ENCODE peak calls at places on chromosomes 1 and 21, in nine cellular contexts. O, C, I, N, M, E, H, R and G are unnamed samples.

GRCh38 chr21:33418686-33419085 is 15.5 kb downstream of the IFNGR2 start:
- DNase-seq in O (no peak), C (no peak), I (no peak), N (no peak), M (no peak), E (no peak), H (no peak), R (no peak), G (no peak)

GRCh38 chr21:21177353-21177986 is 179.3 kb downstream of the NCAM2 start:
- DNase-seq in O (no peak), C (no peak), I (no peak), N (no peak), M (no peak), E (no peak), H (no peak), R (no peak), G (no peak)

GRCh38 chr1:174519845-174520244 is 72.1 kb downstream of the GPR52 start:
- DNase-seq in O (no peak), C (no peak), I (peak), N (peak), M (no peak), E (no peak), H (no peak), R (no peak), G (peak)

GRCh38 chr1:15283500-15283899 is 36.5 kb downstream of the FHAD1 start:
- DNase-seq in O (no peak), C (peak), I (peak), N (no peak), M (no peak), E (no peak), H (no peak), R (no peak), G (peak)

GRCh38 chr1:7784492-7785071 is 491 bp downstream of the PER3 start:
- DNase-seq in O (no peak), C (no peak), I (no peak), N (no peak), M (peak), E (no peak), H (no peak), R (peak), G (peak)

GRCh38 chr1:8006037-8006963 is 19.8 kb downstream of the ERRFI1 start:
- DNase-seq in O (peak), C (no peak), I (no peak), N (peak), M (no peak), E (no peak), H (no peak), R (no peak), G (no peak)

GRCh38 chr1:112444269-112444668 is 48.3 kb downstream of the CTTNBP2NL start:
- DNase-seq in O (no peak), C (peak), I (no peak), N (no peak), M (no peak), E (no peak), H (no peak), R (no peak), G (peak)

GRCh38 chr1:170545476-170545875 is 13.5 kb downstream of the GORAB start:
- DNase-seq in O (no peak), C (peak), I (no peak), N (no peak), M (no peak), E (no peak), H (no peak), R (no peak), G (peak)

GRCh38 chr1:27726173-27726793 is 522 bp downstream of the FAM76A start:
- DNase-seq in O (no peak), C (peak), I (peak), N (no peak), M (peak), E (peak), H (peak), R (peak), G (peak)

GRCh38 chr21:36768496-36768895 is 69.6 kb downstream of the SIM2 start:
- DNase-seq in O (no peak), C (no peak), I (no peak), N (no peak), M (no peak), E (no peak), H (no peak), R (no peak), G (peak)